ENCODE peak calls at places on chromosomes 13 and 19, in seven cellular contexts. One of them, this sample, is unnamed.

GRCh38 chr13:25046274-25046984 is 49.5 kb upstream of the PABPC3 start:
- DNase-seq in psoas muscle: no peak
- DNase-seq in cardiac fibroblast: no peak
- DNase-seq in epithelial cell of esophagus: no peak
- DNase-seq in CD8-positive, alpha-beta memory T cell: no peak
- DNase-seq in CD4-positive, CD25-positive, alpha-beta regulatory T cell: no peak
- DNase-seq in fibroblast of the aortic adventitia: no peak
- DNase-seq in this sample: no peak

GRCh38 chr13:24264976-24265375 is 44.4 kb upstream of the C1QTNF9 start:
- DNase-seq in psoas muscle: no peak
- DNase-seq in cardiac fibroblast: no peak
- DNase-seq in epithelial cell of esophagus: peak
- DNase-seq in CD8-positive, alpha-beta memory T cell: peak
- DNase-seq in CD4-positive, CD25-positive, alpha-beta regulatory T cell: peak
- DNase-seq in fibroblast of the aortic adventitia: no peak
- DNase-seq in this sample: peak

GRCh38 chr19:5953680-5954213 is 24.2 kb downstream of the RANBP3 start:
- DNase-seq in psoas muscle: no peak
- DNase-seq in cardiac fibroblast: no peak
- DNase-seq in epithelial cell of esophagus: peak
- DNase-seq in CD8-positive, alpha-beta memory T cell: no peak
- DNase-seq in CD4-positive, CD25-positive, alpha-beta regulatory T cell: no peak
- DNase-seq in fibroblast of the aortic adventitia: no peak
- DNase-seq in this sample: peak

GRCh38 chr13:38223093-38223492 is 126.6 kb upstream of the UFM1 start:
- DNase-seq in psoas muscle: no peak
- DNase-seq in cardiac fibroblast: peak
- DNase-seq in epithelial cell of esophagus: peak
- DNase-seq in CD8-positive, alpha-beta memory T cell: no peak
- DNase-seq in CD4-positive, CD25-positive, alpha-beta regulatory T cell: no peak
- DNase-seq in fibroblast of the aortic adventitia: peak
- DNase-seq in this sample: no peak

GRCh38 chr19:29878973-29879654 is 62.9 kb upstream of the URI1 start:
- DNase-seq in psoas muscle: peak
- DNase-seq in cardiac fibroblast: peak
- DNase-seq in epithelial cell of esophagus: peak
- DNase-seq in CD8-positive, alpha-beta memory T cell: no peak
- DNase-seq in CD4-positive, CD25-positive, alpha-beta regulatory T cell: no peak
- DNase-seq in fibroblast of the aortic adventitia: peak
- DNase-seq in this sample: peak

GRCh38 chr19:54338521-54338920 is 441 bp downstream of the LILRA4 start:
- DNase-seq in psoas muscle: no peak
- DNase-seq in cardiac fibroblast: no peak
- DNase-seq in epithelial cell of esophagus: no peak
- DNase-seq in CD8-positive, alpha-beta memory T cell: no peak
- DNase-seq in CD4-positive, CD25-positive, alpha-beta regulatory T cell: no peak
- DNase-seq in fibroblast of the aortic adventitia: no peak
- DNase-seq in this sample: no peak

GRCh38 chr13:78228940-78229339 is 310.3 kb upstream of the EDNRB start:
- DNase-seq in psoas muscle: no peak
- DNase-seq in cardiac fibroblast: peak
- DNase-seq in epithelial cell of esophagus: no peak
- DNase-seq in CD8-positive, alpha-beta memory T cell: no peak
- DNase-seq in CD4-positive, CD25-positive, alpha-beta regulatory T cell: no peak
- DNase-seq in fibroblast of the aortic adventitia: no peak
- DNase-seq in this sample: no peak

GRCh38 chr19:1433119-1434039 is 4.8 kb upstream of the RPS15 start:
- DNase-seq in psoas muscle: no peak
- DNase-seq in cardiac fibroblast: no peak
- DNase-seq in epithelial cell of esophagus: no peak
- DNase-seq in CD8-positive, alpha-beta memory T cell: no peak
- DNase-seq in CD4-positive, CD25-positive, alpha-beta regulatory T cell: no peak
- DNase-seq in fibroblast of the aortic adventitia: no peak
- DNase-seq in this sample: no peak

GRCh38 chr19:49786432-49786831 is 19.6 kb downstream of the AP2A1 start:
- DNase-seq in psoas muscle: no peak
- DNase-seq in cardiac fibroblast: no peak
- DNase-seq in epithelial cell of esophagus: peak
- DNase-seq in CD8-positive, alpha-beta memory T cell: no peak
- DNase-seq in CD4-positive, CD25-positive, alpha-beta regulatory T cell: no peak
- DNase-seq in fibroblast of the aortic adventitia: peak
- DNase-seq in this sample: peak

GRCh38 chr13:98466634-98467236 is 110.2 kb downstream of the STK24 start:
- DNase-seq in psoas muscle: no peak
- DNase-seq in cardiac fibroblast: peak
- DNase-seq in epithelial cell of esophagus: peak
- DNase-seq in CD8-positive, alpha-beta memory T cell: no peak
- DNase-seq in CD4-positive, CD25-positive, alpha-beta regulatory T cell: peak
- DNase-seq in fibroblast of the aortic adventitia: peak
- DNase-seq in this sample: peak

DNA sequence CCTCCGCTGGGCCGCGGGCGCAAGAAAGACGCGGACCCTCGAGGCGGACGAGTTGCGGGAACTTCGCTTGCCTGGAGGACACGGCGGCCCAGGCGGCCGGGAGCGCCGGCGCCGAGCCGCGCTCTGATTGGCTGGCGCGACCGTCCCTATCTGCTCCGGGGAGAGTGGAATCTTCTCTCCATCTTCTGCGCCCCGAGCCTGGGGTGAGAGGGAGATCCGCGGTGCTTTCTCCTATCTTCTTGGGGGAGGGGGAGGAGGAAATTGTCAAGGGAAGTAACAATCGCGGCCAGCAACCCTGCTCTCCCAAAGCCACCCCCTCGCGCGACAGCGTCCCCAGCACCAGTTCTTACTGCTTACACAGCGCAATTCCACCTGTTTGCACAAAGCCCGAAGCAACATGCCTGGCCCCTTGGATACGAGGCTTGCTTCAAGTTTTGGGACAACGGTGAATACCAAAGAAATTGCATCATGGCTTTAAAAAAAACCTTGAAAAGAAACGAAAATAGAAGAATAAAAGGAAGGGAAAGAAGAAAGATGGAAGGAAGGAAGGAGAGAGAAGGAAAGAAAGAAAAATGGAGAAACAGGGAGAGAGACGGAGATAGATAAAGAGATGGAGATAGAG is 4.8 kb downstream of the SOX21 start:
- DNase-seq in psoas muscle: no peak
- DNase-seq in cardiac fibroblast: no peak
- DNase-seq in epithelial cell of esophagus: no peak
- DNase-seq in CD8-positive, alpha-beta memory T cell: no peak
- DNase-seq in CD4-positive, CD25-positive, alpha-beta regulatory T cell: no peak
- DNase-seq in fibroblast of the aortic adventitia: no peak
- DNase-seq in this sample: no peak
- H3K4me3 ChIP-seq in psoas muscle: peak
- H3K4me3 ChIP-seq in cardiac fibroblast: no peak
- H3K4me3 ChIP-seq in epithelial cell of esophagus: peak
- H3K4me3 ChIP-seq in CD8-positive, alpha-beta memory T cell: no peak
- H3K4me3 ChIP-seq in CD4-positive, CD25-positive, alpha-beta regulatory T cell: no peak
- H3K4me3 ChIP-seq in fibroblast of the aortic adventitia: no peak
- H3K4me3 ChIP-seq in this sample: no peak

DNA sequence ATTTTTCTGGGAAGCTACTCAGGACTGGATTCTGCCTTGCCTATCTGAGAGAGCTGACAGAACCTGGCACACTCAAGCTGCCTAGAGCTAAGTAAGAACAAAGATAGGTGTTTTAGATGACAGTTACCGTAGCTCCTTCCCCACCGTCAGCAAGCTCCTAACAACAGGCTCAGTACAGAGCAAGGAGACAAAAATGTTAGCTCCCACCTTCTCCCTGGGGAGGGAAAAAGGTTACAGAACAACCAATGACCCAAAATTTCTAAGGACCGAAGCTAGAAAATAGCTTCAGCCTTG is 1058.2 kb upstream of the PCDH20 start:
- DNase-seq in psoas muscle: no peak
- DNase-seq in cardiac fibroblast: no peak
- DNase-seq in epithelial cell of esophagus: no peak
- DNase-seq in CD8-positive, alpha-beta memory T cell: no peak
- DNase-seq in CD4-positive, CD25-positive, alpha-beta regulatory T cell: no peak
- DNase-seq in fibroblast of the aortic adventitia: no peak
- DNase-seq in this sample: no peak
- H3K4me3 ChIP-seq in psoas muscle: no peak
- H3K4me3 ChIP-seq in cardiac fibroblast: no peak
- H3K4me3 ChIP-seq in epithelial cell of esophagus: no peak
- H3K4me3 ChIP-seq in CD8-positive, alpha-beta memory T cell: no peak
- H3K4me3 ChIP-seq in CD4-positive, CD25-positive, alpha-beta regulatory T cell: no peak
- H3K4me3 ChIP-seq in fibroblast of the aortic adventitia: no peak
- H3K4me3 ChIP-seq in this sample: no peak

DNA sequence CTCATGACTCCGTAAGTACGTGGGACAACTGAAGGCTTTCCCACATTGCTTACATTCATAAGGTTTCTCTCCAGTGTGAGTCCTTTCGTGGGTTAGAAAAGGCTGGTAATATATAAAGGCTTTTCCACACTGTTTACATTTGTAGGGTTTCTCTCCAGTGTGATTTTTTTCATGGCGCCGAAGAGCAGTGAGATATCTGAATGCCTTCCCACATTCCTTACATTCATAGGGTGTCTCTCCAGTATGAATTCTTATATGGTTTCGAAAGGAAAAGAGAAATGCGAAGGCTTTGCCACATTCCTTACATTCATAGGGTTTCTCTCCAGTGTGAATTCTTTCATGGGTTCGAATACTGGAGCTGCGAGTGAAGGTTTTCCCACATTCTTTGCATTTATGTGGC is 29.5 kb downstream of the ZNF490 start:
- DNase-seq in psoas muscle: no peak
- DNase-seq in cardiac fibroblast: no peak
- DNase-seq in epithelial cell of esophagus: no peak
- DNase-seq in CD8-positive, alpha-beta memory T cell: no peak
- DNase-seq in CD4-positive, CD25-positive, alpha-beta regulatory T cell: no peak
- DNase-seq in fibroblast of the aortic adventitia: no peak
- DNase-seq in this sample: no peak
- H3K4me3 ChIP-seq in psoas muscle: no peak
- H3K4me3 ChIP-seq in cardiac fibroblast: no peak
- H3K4me3 ChIP-seq in epithelial cell of esophagus: no peak
- H3K4me3 ChIP-seq in CD8-positive, alpha-beta memory T cell: no peak
- H3K4me3 ChIP-seq in CD4-positive, CD25-positive, alpha-beta regulatory T cell: no peak
- H3K4me3 ChIP-seq in fibroblast of the aortic adventitia: no peak
- H3K4me3 ChIP-seq in this sample: no peak

GRCh38 chr19:17748884-17749638 is 2.2 kb upstream of the FCHO1 start:
- DNase-seq in psoas muscle: no peak
- DNase-seq in cardiac fibroblast: no peak
- DNase-seq in epithelial cell of esophagus: no peak
- DNase-seq in CD8-positive, alpha-beta memory T cell: no peak
- DNase-seq in CD4-positive, CD25-positive, alpha-beta regulatory T cell: no peak
- DNase-seq in fibroblast of the aortic adventitia: no peak
- DNase-seq in this sample: no peak

GRCh38 chr19:17752865-17753639 is 1.8 kb downstream of the FCHO1 start:
- DNase-seq in psoas muscle: no peak
- DNase-seq in cardiac fibroblast: no peak
- DNase-seq in epithelial cell of esophagus: no peak
- DNase-seq in CD8-positive, alpha-beta memory T cell: no peak
- DNase-seq in CD4-positive, CD25-positive, alpha-beta regulatory T cell: no peak
- DNase-seq in fibroblast of the aortic adventitia: no peak
- DNase-seq in this sample: no peak

GRCh38 chr19:17749912-17750317 is 1.4 kb upstream of the FCHO1 start:
- DNase-seq in psoas muscle: no peak
- DNase-seq in cardiac fibroblast: peak
- DNase-seq in epithelial cell of esophagus: no peak
- DNase-seq in CD8-positive, alpha-beta memory T cell: no peak
- DNase-seq in CD4-positive, CD25-positive, alpha-beta regulatory T cell: no peak
- DNase-seq in fibroblast of the aortic adventitia: peak
- DNase-seq in this sample: peak

GRCh38 chr19:17751912-17752273 is 616 bp downstream of the FCHO1 start:
- DNase-seq in psoas muscle: no peak
- DNase-seq in cardiac fibroblast: no peak
- DNase-seq in epithelial cell of esophagus: no peak
- DNase-seq in CD8-positive, alpha-beta memory T cell: no peak
- DNase-seq in CD4-positive, CD25-positive, alpha-beta regulatory T cell: no peak
- DNase-seq in fibroblast of the aortic adventitia: no peak
- DNase-seq in this sample: no peak

DNA sequence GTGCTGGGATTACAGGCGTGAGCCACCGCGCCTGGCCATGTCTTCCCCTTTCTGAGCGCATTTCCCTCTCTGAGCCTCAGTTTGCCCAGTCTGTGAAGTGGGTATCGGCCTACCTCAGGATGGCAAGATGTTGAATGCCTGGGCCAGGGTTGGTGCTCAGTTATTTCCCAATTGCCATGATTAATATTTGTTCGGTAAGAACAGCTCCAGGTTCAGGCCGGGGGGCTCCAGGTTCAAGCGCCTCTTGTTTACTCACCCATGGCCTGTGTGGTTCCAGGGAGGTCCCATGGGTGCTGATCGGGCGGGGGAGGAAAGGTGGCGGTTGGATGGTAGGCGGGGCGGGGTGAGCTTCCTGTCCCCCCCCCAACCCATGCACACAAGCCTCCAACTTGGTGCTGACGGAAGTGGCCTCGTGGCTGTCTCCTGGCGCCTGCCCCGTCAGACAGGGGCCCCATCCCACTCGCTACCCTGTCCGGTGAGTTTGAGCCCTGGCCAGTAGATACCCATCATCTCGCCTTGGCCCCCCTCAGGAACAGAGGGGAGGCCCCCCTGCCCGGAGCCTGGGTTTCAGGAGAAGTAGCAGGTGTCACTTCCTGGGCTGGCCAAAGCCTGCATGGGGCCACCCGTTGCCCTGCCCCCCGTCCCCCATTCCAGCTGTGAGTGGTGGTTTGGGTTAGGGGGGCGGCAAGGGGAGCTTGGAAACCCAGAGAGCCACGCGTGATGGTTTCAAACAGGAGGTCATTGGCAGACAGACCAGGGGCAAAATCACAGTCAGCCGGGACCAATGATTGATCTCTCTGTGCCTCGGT is at the start of gene FCHO1:
- DNase-seq in psoas muscle: peak
- DNase-seq in cardiac fibroblast: no peak
- DNase-seq in epithelial cell of esophagus: no peak
- DNase-seq in CD8-positive, alpha-beta memory T cell: peak
- DNase-seq in CD4-positive, CD25-positive, alpha-beta regulatory T cell: peak
- DNase-seq in fibroblast of the aortic adventitia: no peak
- DNase-seq in this sample: peak
- H3K4me3 ChIP-seq in psoas muscle: no peak
- H3K4me3 ChIP-seq in cardiac fibroblast: no peak
- H3K4me3 ChIP-seq in epithelial cell of esophagus: no peak
- H3K4me3 ChIP-seq in CD8-positive, alpha-beta memory T cell: peak
- H3K4me3 ChIP-seq in CD4-positive, CD25-positive, alpha-beta regulatory T cell: peak
- H3K4me3 ChIP-seq in fibroblast of the aortic adventitia: no peak
- H3K4me3 ChIP-seq in this sample: peak